ENCODE peak calls at places on chromosomes 4 and X, in five cellular contexts. B, E, S, D and G are unnamed samples.

GRCh38 chr4:184953971-184954370 is 64.3 kb upstream of the HELT start:
- DNase-seq in B (no peak), E (no peak), S (no peak), D (no peak), G (no peak)

GRCh38 chr4:115418997-115419396 is 305.6 kb upstream of the NDST4 start:
- DNase-seq in B (no peak), E (no peak), S (no peak), D (no peak), G (no peak)

GRCh38 chr4:56979674-56980073 is 978 bp downstream of the POLR2B start:
- DNase-seq in B (no peak), E (no peak), S (no peak), D (peak), G (peak)

GRCh38 chr4:4671774-4672349 is 130.0 kb upstream of the STX18 start:
- DNase-seq in B (no peak), E (no peak), S (no peak), D (no peak), G (peak)

GRCh38 chr4:176300565-176300964 is 19.2 kb upstream of the SPCS3 start:
- DNase-seq in B (no peak), E (no peak), S (no peak), D (no peak), G (no peak)

GRCh38 chr4:15003441-15003890 is 1.2 kb downstream of the CPEB2 start:
- DNase-seq in B (peak), E (no peak), S (no peak), D (peak), G (peak)

GRCh38 chr4:14000091-14000814 is 372.7 kb upstream of the BOD1L1 start:
- DNase-seq in B (no peak), E (no peak), S (no peak), D (no peak), G (peak)

GRCh38 chr4:24747234-24747975 is 48.0 kb upstream of the SOD3 start:
- DNase-seq in B (no peak), E (no peak), S (no peak), D (no peak), G (no peak)

GRCh38 chr4:78704981-78705757 is 71.0 kb upstream of the BMP2K start:
- DNase-seq in B (no peak), E (no peak), S (peak), D (peak), G (peak)

GRCh38 chrX:23127586-23127985 is 127.8 kb downstream of the DDX53 start:
- DNase-seq in B (no peak), E (no peak), S (no peak), D (no peak), G (no peak)

GRCh38 chr4:126705271-126705670 is 927.5 kb upstream of the INTU start:
- DNase-seq in B (no peak), E (no peak), S (no peak), D (no peak), G (peak)

GRCh38 chrX:154411322-154411980 is at the start of gene TAFAZZIN:
- DNase-seq in B (peak), E (peak), S (no peak), D (peak), G (peak)

GRCh38 chrX:14902536-14902935 is 29.3 kb downstream of the MOSPD2 start:
- DNase-seq in B (no peak), E (no peak), S (no peak), D (no peak), G (no peak)

GRCh38 chr4:73606465-73606974 is 13.7 kb downstream of the RASSF6 start:
- DNase-seq in B (no peak), E (no peak), S (no peak), D (no peak), G (no peak)

GRCh38 chr4:89157488-89158024 is 46.2 kb downstream of the TIGD2 start:
- DNase-seq in B (no peak), E (no peak), S (no peak), D (no peak), G (no peak)

GRCh38 chr4:158538176-158538575 is 16.5 kb downstream of the RXFP1 start:
- DNase-seq in B (no peak), E (no peak), S (no peak), D (peak), G (peak)

GRCh38 chr4:110361921-110362320 is 114.0 kb upstream of the ENPEP start:
- DNase-seq in B (no peak), E (no peak), S (no peak), D (peak), G (no peak)

GRCh38 chrX:20067709-20068315 is 48.9 kb downstream of the MAP7D2 start:
- DNase-seq in B (peak), E (peak), S (peak), D (peak), G (peak)

GRCh38 chr4:53505947-53506346 is 85.3 kb downstream of the LNX1 start:
- DNase-seq in B (no peak), E (no peak), S (no peak), D (peak), G (peak)

GRCh38 chrX:48002929-48003328 is 860 bp downstream of the ZNF182 start:
- DNase-seq in B (no peak), E (no peak), S (no peak), D (no peak), G (no peak)

GRCh38 chr4:41155194-41155830 is 59.0 kb downstream of the APBB2 start:
- DNase-seq in B (no peak), E (no peak), S (no peak), D (peak), G (peak)

GRCh38 chr4:151276787-151277557 is at the start of gene PRSS48:
- DNase-seq in B (peak), E (peak), S (no peak), D (peak), G (peak)

GRCh38 chrX:122422547-122422946 is 761.5 kb upstream of the GRIA3 start:
- DNase-seq in B (no peak), E (no peak), S (no peak), D (no peak), G (no peak)

GRCh38 chr4:93203708-93204107 is 624.8 kb upstream of the ATOH1 start:
- DNase-seq in B (no peak), E (no peak), S (no peak), D (no peak), G (peak)

GRCh38 chr4:93199492-93199891 is 629.1 kb upstream of the ATOH1 start:
- DNase-seq in B (peak), E (no peak), S (peak), D (peak), G (peak)

DNA sequence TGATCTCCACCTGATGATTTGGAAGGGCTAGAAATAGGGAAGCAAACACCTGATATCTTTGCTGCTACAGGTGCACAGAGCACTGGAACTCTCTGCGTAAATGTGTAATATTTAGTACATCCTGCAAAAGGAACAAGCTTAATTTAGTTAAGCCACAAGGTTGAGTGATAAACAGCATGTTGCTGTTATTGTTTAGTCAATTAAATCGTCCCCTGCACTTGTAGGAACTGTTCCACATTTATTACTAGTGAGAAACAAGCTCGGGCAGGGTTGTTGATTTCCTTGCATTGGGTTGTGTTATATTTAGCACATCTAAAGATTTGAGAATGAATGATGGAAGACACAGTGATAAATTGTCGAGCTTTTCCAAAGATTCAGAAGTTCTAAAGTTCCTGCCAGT is 627.1 kb upstream of the ATOH1 start:
- DNase-seq in B (no peak), E (no peak), S (no peak), D (no peak), G (no peak)
- TF ChIP-seq CTCF in B (no peak), E (no peak), S (no peak), D (no peak), G (no peak)

GRCh38 chr4:109164011-109164410 is 138.4 kb downstream of the COL25A1 start:
- DNase-seq in B (no peak), E (no peak), S (no peak), D (peak), G (peak)

GRCh38 chr4:109163493-109163892 is 139.0 kb downstream of the COL25A1 start:
- DNase-seq in B (no peak), E (no peak), S (no peak), D (no peak), G (no peak)

GRCh38 chr4:109160494-109160893 is 142.0 kb downstream of the COL25A1 start:
- DNase-seq in B (no peak), E (no peak), S (no peak), D (no peak), G (no peak)

GRCh38 chr4:109166126-109166525 is 136.3 kb downstream of the COL25A1 start:
- DNase-seq in B (no peak), E (no peak), S (no peak), D (no peak), G (no peak)

GRCh38 chr4:109162759-109163158 is 139.7 kb downstream of the COL25A1 start:
- DNase-seq in B (no peak), E (no peak), S (no peak), D (no peak), G (no peak)
- TF ChIP-seq CTCF in B (no peak), E (no peak), S (no peak), D (no peak), G (no peak)

DNA sequence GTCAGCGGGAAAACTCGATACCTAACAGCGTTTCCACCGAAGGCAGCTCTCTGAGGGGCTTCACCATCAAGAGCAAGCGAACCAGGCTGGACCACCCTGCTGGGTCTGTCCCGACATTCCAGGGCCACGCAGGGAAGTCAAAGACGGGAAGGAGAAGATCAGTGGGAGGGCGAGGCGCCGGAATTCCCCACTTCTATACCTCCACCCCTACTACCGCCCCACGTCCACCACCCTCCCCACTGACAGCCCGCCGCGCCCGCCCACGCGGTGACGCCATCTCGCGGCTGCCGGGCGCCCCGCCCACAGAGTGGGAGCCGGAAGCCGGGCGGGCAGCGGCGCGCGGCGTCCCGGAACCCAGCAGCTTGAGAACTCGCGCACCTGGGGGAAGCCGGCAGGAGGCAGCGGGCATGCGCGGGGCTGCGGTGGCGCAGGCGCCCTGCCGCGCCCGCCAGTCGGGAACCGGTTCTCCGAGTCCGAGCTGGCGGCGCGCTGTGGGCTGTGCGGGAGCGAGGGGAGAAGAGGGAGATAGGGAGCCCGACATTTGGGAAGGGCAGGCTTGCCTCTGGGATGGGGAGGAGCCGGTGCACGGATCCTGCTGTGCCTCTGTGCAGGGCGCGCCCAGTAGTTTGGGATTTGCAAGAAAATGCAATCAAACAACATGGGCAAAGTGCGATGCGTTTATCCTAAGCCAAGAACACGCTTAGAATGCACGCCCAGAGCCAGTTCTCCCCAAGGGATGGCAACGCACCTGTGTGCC is 3.2 kb upstream of the STIM2 start:
- DNase-seq in B (peak), E (peak), S (no peak), D (peak), G (peak)
- TF ChIP-seq CTCF in B (no peak), E (peak), S (no peak), D (no peak), G (no peak)

DNA sequence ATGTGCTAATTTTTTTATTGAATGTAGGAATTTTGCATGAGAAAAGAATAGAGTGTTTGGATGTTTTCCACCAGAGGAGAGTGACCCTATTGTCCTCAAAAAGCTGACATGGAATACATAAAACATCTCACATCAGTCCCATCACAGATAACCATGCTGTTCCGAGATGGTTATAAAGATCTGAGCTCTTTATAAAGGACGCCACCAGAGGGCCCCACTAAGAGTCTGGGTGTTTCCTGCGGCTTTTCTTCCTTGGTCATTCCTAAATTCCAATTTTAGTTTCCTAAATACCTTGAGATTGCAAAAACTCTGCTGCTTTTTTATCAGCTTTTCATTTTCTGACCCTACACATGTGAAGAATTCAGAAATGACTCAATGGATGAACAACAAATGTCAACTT is 504.5 kb upstream of the FRG1 start:
- DNase-seq in B (peak), E (no peak), S (no peak), D (no peak), G (no peak)
- TF ChIP-seq CTCF in B (peak), E (no peak), S (peak), D (no peak), G (no peak)